ENCODE peak calls at places on chromosomes 11 and 22, in four cellular contexts. N is endodermal cell; C is heart left ventricle; Z is naive thymus-derived CD4-positive, alpha-beta T cell. Y is an unnamed sample.

GRCh38 chr22:37242395-37242918 is 1.6 kb downstream of the RAC2 start:
- DNase-seq in N (peak; percentile 65), C (peak; percentile 58), Z (peak; percentile 82), Y (no peak)

GRCh38 chr11:69444381-69445130 is 36.9 kb upstream of the LINC01488 start:
- DNase-seq in N (peak; percentile 91), C (peak; percentile 79), Z (no peak), Y (peak; percentile 31)

GRCh38 chr11:106399075-106399500 is 321.6 kb downstream of the AASDHPPT start:
- DNase-seq in N (no peak), C (peak; percentile 45), Z (no peak), Y (peak; percentile 99)

GRCh38 chr22:17917490-17917983 is 106.8 kb downstream of the MICAL3 start:
- DNase-seq in N (no peak), C (peak; percentile 52), Z (no peak), Y (no peak)

GRCh38 chr22:19880786-19881569 is 26.3 kb upstream of the GNB1L start:
- DNase-seq in N (peak; percentile 98), C (peak; percentile 66), Z (no peak), Y (peak; percentile 91)

GRCh38 chr11:76524919-76525318 is 80.1 kb downstream of the EMSY start:
- DNase-seq in N (no peak), C (no peak), Z (no peak), Y (peak; percentile 30)

GRCh38 chr11:112255075-112255739 is 5.5 kb downstream of the PLET1 start:
- DNase-seq in N (no peak), C (no peak), Z (no peak), Y (no peak)

GRCh38 chr11:66247295-66247694 is 21.1 kb upstream of the RAB1B start:
- DNase-seq in N (no peak), C (no peak), Z (no peak), Y (no peak)

GRCh38 chr11:19553683-19554333 is 158.8 kb upstream of the NAV2 start:
- DNase-seq in N (peak; percentile 94), C (peak; percentile 85), Z (peak; percentile 39), Y (peak; percentile 37)

GRCh38 chr22:20234760-20235452 is 33.2 kb downstream of the RTN4R start:
- DNase-seq in N (no peak), C (no peak), Z (no peak), Y (no peak)

GRCh38 chr11:109789911-109790310 is 303.3 kb upstream of the ZC3H12C start:
- DNase-seq in N (no peak), C (no peak), Z (no peak), Y (no peak)

GRCh38 chr11:79237676-79238075 is 203.2 kb downstream of the TENM4 start:
- DNase-seq in N (no peak), C (no peak), Z (no peak), Y (peak; percentile 82)

GRCh38 chr22:27212617-27213177 is 555.3 kb downstream of the MIAT start:
- DNase-seq in N (no peak), C (peak; percentile 73), Z (no peak), Y (peak; percentile 96)

GRCh38 chr22:44861245-44861644 is 108.9 kb downstream of the ARHGAP8 start:
- DNase-seq in N (no peak), C (no peak), Z (no peak), Y (no peak)

GRCh38 chr11:57779275-57779674 is 17.7 kb downstream of the CTNND1 start:
- DNase-seq in N (peak; percentile 81), C (peak; percentile 58), Z (no peak), Y (no peak)

GRCh38 chr22:27152033-27152432 is 494.6 kb downstream of the MIAT start:
- DNase-seq in N (no peak), C (no peak), Z (no peak), Y (no peak)

GRCh38 chr22:30574095-30574981 is at the start of gene GAL3ST1:
- DNase-seq in N (peak; percentile 82), C (no peak), Z (no peak), Y (no peak)

GRCh38 chr11:62832346-62833234 is at the start of gene TEX54:
- DNase-seq in N (no peak), C (peak; percentile 38), Z (no peak), Y (no peak)

GRCh38 chr22:26291940-26292666 is 122.8 kb downstream of the SEZ6L start:
- DNase-seq in N (no peak), C (no peak), Z (no peak), Y (no peak)

GRCh38 chr22:21760640-21761039 is 25.0 kb upstream of the YPEL1 start:
- DNase-seq in N (no peak), C (no peak), Z (no peak), Y (no peak)

GRCh38 chr11:60360621-60361020 is 17.7 kb upstream of the MS4A7 start:
- DNase-seq in N (no peak), C (no peak), Z (no peak), Y (no peak)

GRCh38 chr11:19276859-19277808 is 36.4 kb upstream of the E2F8 start:
- DNase-seq in N (no peak), C (no peak), Z (no peak), Y (no peak)

GRCh38 chr22:38034278-38034882 is 22.8 kb upstream of the PICK1 start:
- DNase-seq in N (peak; percentile 89), C (peak; percentile 83), Z (no peak), Y (peak; percentile 82)

GRCh38 chr22:46122980-46123693 is 27.2 kb upstream of the PPARA start:
- DNase-seq in N (no peak), C (no peak), Z (no peak), Y (no peak)

GRCh38 chr22:26952004-26952403 is 294.6 kb downstream of the MIAT start:
- DNase-seq in N (no peak), C (no peak), Z (no peak), Y (no peak)

GRCh38 chr11:2890466-2891241 is 5.1 kb upstream of the CDKN1C start:
- DNase-seq in N (no peak), C (peak; percentile 84), Z (no peak), Y (no peak)

GRCh38 chr11:68932933-68933577 is 29.4 kb downstream of the IGHMBP2 start:
- DNase-seq in N (no peak), C (no peak), Z (no peak), Y (no peak)

GRCh38 chr11:27681664-27682063 is 18.6 kb downstream of the BDNF start:
- DNase-seq in N (no peak), C (no peak), Z (no peak), Y (no peak)

GRCh38 chr22:45598596-45599217 is 72.9 kb upstream of the ATXN10 start:
- DNase-seq in N (no peak), C (no peak), Z (no peak), Y (peak; percentile 37)

GRCh38 chr11:57251491-57252104 is 14.5 kb upstream of the APLNR start:
- DNase-seq in N (no peak), C (peak; percentile 46), Z (no peak), Y (no peak)

GRCh38 chr11:126378763-126379162 is 23.3 kb downstream of the ST3GAL4 start:
- DNase-seq in N (no peak), C (no peak), Z (no peak), Y (no peak)

GRCh38 chr11:124222407-124222806 is 18.5 kb upstream of the OR8G1 start:
- DNase-seq in N (no peak), C (no peak), Z (no peak), Y (no peak)

GRCh38 chr11:73047773-73048371 is 94.2 kb downstream of the FCHSD2 start:
- DNase-seq in N (no peak), C (no peak), Z (no peak), Y (no peak)
- H3K4me3 ChIP-seq in N (no peak overlapping the region), C (no peak overlapping the region), Z (no peak overlapping the region), Y (no peak overlapping the region)

GRCh38 chr22:22935056-22935545 is 47.5 kb downstream of the IGLL5 start:
- DNase-seq in N (no peak), C (no peak), Z (no peak), Y (no peak)

GRCh38 chr22:22933807-22934542 is 46.4 kb downstream of the IGLL5 start:
- DNase-seq in N (no peak), C (no peak), Z (no peak), Y (no peak)

GRCh38 chr22:22933100-22933806 is 45.6 kb downstream of the IGLL5 start:
- DNase-seq in N (no peak), C (no peak), Z (no peak), Y (no peak)

GRCh38 chr22:22935546-22936157 is 48.0 kb downstream of the IGLL5 start:
- DNase-seq in N (peak; percentile 64), C (no peak), Z (no peak), Y (no peak)

DNA sequence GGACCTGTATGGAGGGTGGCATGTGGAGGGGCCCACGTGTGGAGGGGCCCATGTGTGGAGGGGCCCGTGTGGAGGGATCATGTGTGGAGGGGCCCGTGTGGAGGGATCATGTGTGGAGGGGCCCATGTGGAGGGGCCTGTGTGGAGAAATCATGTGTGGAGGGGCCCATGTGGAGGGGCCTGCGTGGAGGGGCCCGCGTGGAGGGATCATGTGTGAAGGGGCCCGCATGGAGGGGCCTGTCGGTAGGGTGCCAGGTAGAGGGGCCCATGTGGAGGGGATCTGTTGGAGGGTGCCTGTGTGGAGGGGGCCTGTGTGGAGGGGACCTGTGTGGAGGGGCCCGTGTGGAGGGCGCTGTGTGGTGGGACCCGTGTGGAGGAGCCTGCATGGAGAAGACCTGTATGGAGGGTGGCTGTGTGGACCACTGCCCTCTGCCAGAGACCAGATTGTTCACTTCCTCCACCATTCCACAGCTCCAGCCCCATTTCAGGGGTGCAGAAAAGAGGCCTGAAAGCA is 47.0 kb downstream of the IGLL5 start:
- DNase-seq in N (no peak), C (no peak), Z (no peak), Y (no peak)
- H3K4me3 ChIP-seq in N (no peak overlapping the region), C (no peak overlapping the region), Z (no peak overlapping the region), Y (no peak overlapping the region)

GRCh38 chr22:47444746-47445065 is 682.3 kb downstream of the TBC1D22A start:
- DNase-seq in N (no peak), C (no peak), Z (no peak), Y (no peak)
- H3K4me3 ChIP-seq in N (no peak overlapping the region), C (no peak overlapping the region), Z (no peak overlapping the region), Y (no peak overlapping the region)

DNA sequence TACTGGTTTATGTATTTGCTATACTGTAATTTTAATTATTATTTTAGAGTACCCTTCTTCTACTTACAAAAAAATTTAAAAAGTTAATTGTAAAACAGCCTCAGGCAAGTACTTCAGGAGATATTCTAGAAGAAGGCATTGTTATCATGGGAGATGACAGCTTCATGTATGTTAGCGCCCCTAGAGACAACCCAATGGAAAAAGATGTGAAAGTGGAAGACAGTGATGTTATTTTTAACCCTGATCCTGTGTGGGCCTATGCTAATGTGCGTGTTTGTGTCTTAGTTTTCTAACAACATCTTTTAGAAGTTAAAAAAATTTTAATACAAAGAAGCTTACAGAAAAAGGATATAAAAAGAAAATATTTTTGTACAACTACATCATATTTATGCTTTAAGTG is 205.0 kb downstream of the FAM76B start:
- DNase-seq in N (no peak), C (no peak), Z (no peak), Y (no peak)
- H3K4me3 ChIP-seq in N (no peak overlapping the region), C (no peak overlapping the region), Z (no peak overlapping the region), Y (no peak overlapping the region)

GRCh38 chr11:10752486-10752885 is 1.4 kb downstream of the CTR9 start:
- DNase-seq in N (no peak), C (no peak), Z (no peak), Y (no peak)
- H3K4me3 ChIP-seq in N (peak overlapping the region; percentile 94), C (peak overlapping the region; percentile 93), Z (peak overlapping the region; percentile 79), Y (peak overlapping the region; percentile 63)

DNA sequence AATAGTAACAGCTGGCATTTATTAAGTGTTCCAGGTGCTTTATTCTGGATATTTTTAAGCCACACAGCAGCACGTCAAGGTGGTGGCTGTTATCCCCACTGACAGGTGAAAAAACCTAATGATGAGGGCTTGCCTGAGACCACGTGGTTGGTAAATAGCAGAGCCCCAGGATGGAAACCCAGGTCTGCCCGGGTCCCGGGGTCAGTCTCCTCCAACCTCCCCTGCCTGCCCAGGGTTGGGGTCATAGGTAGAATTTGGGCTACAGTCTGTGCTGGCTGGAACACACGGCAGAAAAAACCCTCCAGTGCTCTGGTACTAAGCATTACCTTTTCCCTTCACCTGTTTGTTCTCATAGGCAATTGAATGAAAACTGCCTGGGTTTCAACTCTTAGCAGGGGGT is 57.9 kb downstream of the EFCAB6 start:
- DNase-seq in N (no peak), C (no peak), Z (no peak), Y (no peak)
- H3K4me3 ChIP-seq in N (no peak overlapping the region), C (no peak overlapping the region), Z (no peak overlapping the region), Y (no peak overlapping the region)

Y was measured in HFF-Myc.